ENCODE peak calls at places on chromosomes 7 and 10, in five cellular contexts. One of them, this sample, is unnamed.

GRCh38 chr7:110003827-110004226 is 1087.1 kb upstream of the LRRN3 start:
- DNase-seq in prostate gland: no peak
- DNase-seq in PC-9: no peak
- DNase-seq in AG04450: no peak
- DNase-seq in GM12878: no peak
- DNase-seq in this sample: no peak

GRCh38 chr7:148095066-148095465 is 495.5 kb upstream of the C7orf33 start:
- DNase-seq in prostate gland: no peak
- DNase-seq in PC-9: no peak
- DNase-seq in AG04450: no peak
- DNase-seq in GM12878: no peak
- DNase-seq in this sample: peak

GRCh38 chr7:36128448-36129047 is 24.5 kb upstream of the EEPD1 start:
- DNase-seq in prostate gland: peak
- DNase-seq in PC-9: peak
- DNase-seq in AG04450: peak
- DNase-seq in GM12878: no peak
- DNase-seq in this sample: peak

GRCh38 chr10:117476281-117476680 is 66.3 kb upstream of the EMX2 start:
- DNase-seq in prostate gland: no peak
- DNase-seq in PC-9: no peak
- DNase-seq in AG04450: no peak
- DNase-seq in GM12878: no peak
- DNase-seq in this sample: no peak

GRCh38 chr7:151399906-151400305 is 9.9 kb downstream of the WDR86 start:
- DNase-seq in prostate gland: no peak
- DNase-seq in PC-9: no peak
- DNase-seq in AG04450: no peak
- DNase-seq in GM12878: no peak
- DNase-seq in this sample: no peak

GRCh38 chr7:131606346-131607290 is 50.2 kb upstream of the PODXL start:
- DNase-seq in prostate gland: peak
- DNase-seq in PC-9: peak
- DNase-seq in AG04450: no peak
- DNase-seq in GM12878: no peak
- DNase-seq in this sample: peak

GRCh38 chr7:15581352-15581951 is 19.6 kb upstream of the AGMO start:
- DNase-seq in prostate gland: no peak
- DNase-seq in PC-9: no peak
- DNase-seq in AG04450: no peak
- DNase-seq in GM12878: no peak
- DNase-seq in this sample: no peak

GRCh38 chr10:38112159-38112558 is 18.0 kb downstream of the ZNF37A start:
- DNase-seq in prostate gland: no peak
- DNase-seq in PC-9: no peak
- DNase-seq in AG04450: no peak
- DNase-seq in GM12878: no peak
- DNase-seq in this sample: no peak

GRCh38 chr7:16027396-16027795 is 340.9 kb upstream of the MEOX2 start:
- DNase-seq in prostate gland: no peak
- DNase-seq in PC-9: no peak
- DNase-seq in AG04450: no peak
- DNase-seq in GM12878: no peak
- DNase-seq in this sample: no peak

GRCh38 chr7:23893942-23894890 is 184.2 kb downstream of the STK31 start:
- DNase-seq in prostate gland: no peak
- DNase-seq in PC-9: no peak
- DNase-seq in AG04450: no peak
- DNase-seq in GM12878: peak
- DNase-seq in this sample: no peak

GRCh38 chr10:29067161-29067560 is 221.7 kb upstream of the LYZL1 start:
- DNase-seq in prostate gland: no peak
- DNase-seq in PC-9: no peak
- DNase-seq in AG04450: no peak
- DNase-seq in GM12878: no peak
- DNase-seq in this sample: no peak

GRCh38 chr7:2613926-2614613 is 17.7 kb upstream of the TTYH3 start:
- DNase-seq in prostate gland: peak
- DNase-seq in PC-9: no peak
- DNase-seq in AG04450: no peak
- DNase-seq in GM12878: no peak
- DNase-seq in this sample: peak

GRCh38 chr10:36808625-36809362 is 316.6 kb upstream of the ANKRD30A start:
- DNase-seq in prostate gland: no peak
- DNase-seq in PC-9: no peak
- DNase-seq in AG04450: no peak
- DNase-seq in GM12878: no peak
- DNase-seq in this sample: peak

GRCh38 chr7:135317676-135318326 is 84.2 kb downstream of the STRA8 start:
- DNase-seq in prostate gland: no peak
- DNase-seq in PC-9: no peak
- DNase-seq in AG04450: no peak
- DNase-seq in GM12878: no peak
- DNase-seq in this sample: no peak

GRCh38 chr10:49598164-49598856 is 11.8 kb upstream of the SLC18A3 start:
- DNase-seq in prostate gland: no peak
- DNase-seq in PC-9: no peak
- DNase-seq in AG04450: no peak
- DNase-seq in GM12878: no peak
- DNase-seq in this sample: no peak

GRCh38 chr10:31034041-31034918 is 2.6 kb upstream of the ZNF438 start:
- DNase-seq in prostate gland: no peak
- DNase-seq in PC-9: no peak
- DNase-seq in AG04450: peak
- DNase-seq in GM12878: no peak
- DNase-seq in this sample: no peak

GRCh38 chr7:55432937-55433784 is 68.0 kb downstream of the LANCL2 start:
- DNase-seq in prostate gland: no peak
- DNase-seq in PC-9: peak
- DNase-seq in AG04450: no peak
- DNase-seq in GM12878: no peak
- DNase-seq in this sample: no peak

DNA sequence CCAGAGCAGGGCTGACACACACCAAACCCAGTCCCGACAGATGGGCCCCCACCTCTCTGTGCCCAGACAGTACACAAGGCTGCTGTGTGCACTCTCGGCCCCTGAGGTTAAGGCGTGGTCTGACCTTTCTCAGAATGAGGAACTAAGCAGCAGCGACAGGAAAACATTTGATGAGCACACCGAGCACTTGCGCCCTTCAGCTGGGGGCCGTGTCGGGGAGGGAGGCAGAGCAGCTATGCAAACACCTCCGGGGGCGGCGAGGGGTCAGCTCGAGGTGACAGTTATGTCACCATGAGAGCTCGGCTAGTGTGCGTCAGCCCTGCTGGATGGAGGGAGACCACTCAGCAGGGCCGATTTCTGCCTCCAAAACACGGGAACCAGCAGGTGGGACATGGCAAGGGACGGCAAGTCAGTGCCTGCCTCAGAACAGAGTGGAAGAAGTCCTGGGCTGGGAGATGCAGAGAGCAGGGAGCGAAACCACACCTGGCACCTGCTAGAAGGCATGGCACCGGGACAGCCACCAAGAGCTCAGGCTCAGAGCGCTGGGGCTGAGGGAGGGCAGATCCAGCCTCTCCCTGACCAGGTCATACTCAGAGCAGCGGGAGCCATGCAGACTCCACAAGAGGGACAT is 57.4 kb downstream of the CHST15 start:
- DNase-seq in prostate gland: peak
- DNase-seq in PC-9: no peak
- DNase-seq in AG04450: no peak
- DNase-seq in GM12878: peak
- DNase-seq in this sample: peak
- H3K27ac ChIP-seq in prostate gland: no peak
- H3K27ac ChIP-seq in PC-9: no peak
- H3K27ac ChIP-seq in AG04450: no peak
- H3K27ac ChIP-seq in GM12878: no peak
- H3K27ac ChIP-seq in this sample: peak

GRCh38 chr10:74383617-74384016 is 232.6 kb downstream of the ADK start:
- DNase-seq in prostate gland: no peak
- DNase-seq in PC-9: no peak
- DNase-seq in AG04450: no peak
- DNase-seq in GM12878: no peak
- DNase-seq in this sample: no peak
- H3K4me3 ChIP-seq in prostate gland: no peak
- H3K4me3 ChIP-seq in PC-9: no peak
- H3K4me3 ChIP-seq in AG04450: no peak
- H3K4me3 ChIP-seq in GM12878: no peak
- H3K4me3 ChIP-seq in this sample: no peak

GRCh38 chr7:140673770-140674155 is 1.0 kb downstream of the ADCK2 start:
- DNase-seq in prostate gland: no peak
- DNase-seq in PC-9: no peak
- DNase-seq in AG04450: no peak
- DNase-seq in GM12878: no peak
- DNase-seq in this sample: no peak

GRCh38 chr7:140674356-140674800 is 1.6 kb downstream of the ADCK2 start:
- DNase-seq in prostate gland: no peak
- DNase-seq in PC-9: no peak
- DNase-seq in AG04450: no peak
- DNase-seq in GM12878: no peak
- DNase-seq in this sample: peak

GRCh38 chr7:140673063-140673769 is 471 bp downstream of the ADCK2 start:
- DNase-seq in prostate gland: peak
- DNase-seq in PC-9: peak
- DNase-seq in AG04450: no peak
- DNase-seq in GM12878: no peak
- DNase-seq in this sample: peak

GRCh38 chr7:140671966-140672365 is 779 bp upstream of the ADCK2 start:
- DNase-seq in prostate gland: no peak
- DNase-seq in PC-9: no peak
- DNase-seq in AG04450: no peak
- DNase-seq in GM12878: no peak
- DNase-seq in this sample: no peak

GRCh38 chr7:140672382-140673062 is at the start of gene ADCK2:
- DNase-seq in prostate gland: peak
- DNase-seq in PC-9: peak
- DNase-seq in AG04450: no peak
- DNase-seq in GM12878: no peak
- DNase-seq in this sample: peak
- H3K27ac ChIP-seq in prostate gland: peak
- H3K27ac ChIP-seq in PC-9: peak
- H3K27ac ChIP-seq in AG04450: no peak
- H3K27ac ChIP-seq in GM12878: peak
- H3K27ac ChIP-seq in this sample: peak

GRCh38 chr10:69087600-69088470 is at the start of gene SRGN:
- DNase-seq in prostate gland: peak
- DNase-seq in PC-9: peak
- DNase-seq in AG04450: peak
- DNase-seq in GM12878: peak
- DNase-seq in this sample: peak
- H3K4me3 ChIP-seq in prostate gland: peak
- H3K4me3 ChIP-seq in PC-9: peak
- H3K4me3 ChIP-seq in AG04450: peak
- H3K4me3 ChIP-seq in GM12878: peak
- H3K4me3 ChIP-seq in this sample: no peak

GRCh38 chr7:75989726-75990388 is 4.5 kb downstream of the TMEM120A start:
- DNase-seq in prostate gland: no peak
- DNase-seq in PC-9: no peak
- DNase-seq in AG04450: no peak
- DNase-seq in GM12878: no peak
- DNase-seq in this sample: peak
- H3K27ac ChIP-seq in prostate gland: peak
- H3K27ac ChIP-seq in PC-9: no peak
- H3K27ac ChIP-seq in AG04450: no peak
- H3K27ac ChIP-seq in GM12878: no peak
- H3K27ac ChIP-seq in this sample: peak

GRCh38 chr10:130884456-130884855 is 427.1 kb downstream of the TCERG1L start:
- DNase-seq in prostate gland: no peak
- DNase-seq in PC-9: no peak
- DNase-seq in AG04450: no peak
- DNase-seq in GM12878: no peak
- DNase-seq in this sample: peak
- H3K4me3 ChIP-seq in prostate gland: no peak
- H3K4me3 ChIP-seq in PC-9: no peak
- H3K4me3 ChIP-seq in AG04450: no peak
- H3K4me3 ChIP-seq in GM12878: no peak
- H3K4me3 ChIP-seq in this sample: no peak

DNA sequence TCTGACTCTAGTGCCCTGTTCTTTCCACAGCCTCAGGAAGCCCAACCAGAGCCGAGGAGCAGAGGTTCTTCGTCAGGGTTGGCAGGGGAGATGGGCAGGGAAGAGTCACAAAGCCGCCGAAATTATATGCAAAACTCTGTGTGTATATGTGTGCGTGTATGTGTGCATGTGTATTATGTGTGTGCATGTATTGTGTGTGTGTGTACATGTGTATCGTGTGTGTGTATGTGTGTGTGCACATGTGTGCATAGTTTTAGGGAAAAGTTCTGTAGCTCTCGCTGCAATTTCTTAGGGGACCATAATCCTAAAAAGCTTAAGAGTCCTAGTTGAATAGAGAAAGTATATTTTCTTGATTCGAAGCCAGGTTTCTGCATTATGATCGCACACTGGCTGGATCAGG is 17.0 kb downstream of the DNAJB12 start:
- DNase-seq in prostate gland: no peak
- DNase-seq in PC-9: no peak
- DNase-seq in AG04450: no peak
- DNase-seq in GM12878: no peak
- DNase-seq in this sample: no peak
- H3K27ac ChIP-seq in prostate gland: no peak
- H3K27ac ChIP-seq in PC-9: no peak
- H3K27ac ChIP-seq in AG04450: no peak
- H3K27ac ChIP-seq in GM12878: no peak
- H3K27ac ChIP-seq in this sample: no peak

GRCh38 chr10:25934673-25935139 is 677 bp downstream of the MYO3A start:
- DNase-seq in prostate gland: no peak
- DNase-seq in PC-9: no peak
- DNase-seq in AG04450: no peak
- DNase-seq in GM12878: no peak
- DNase-seq in this sample: peak
- H3K4me3 ChIP-seq in prostate gland: peak
- H3K4me3 ChIP-seq in PC-9: no peak
- H3K4me3 ChIP-seq in AG04450: no peak
- H3K4me3 ChIP-seq in GM12878: no peak
- H3K4me3 ChIP-seq in this sample: peak

This sample was measured in thyroid gland.